ENCODE peak calls at places on chromosomes 12 and 14, in seven cellular contexts. J is CD8-positive, alpha-beta memory T cell; V is DND-41; A is osteoblast; I is breast epithelium; T is HCT116; H is naive thymus-derived CD4-positive, alpha-beta T cell. P is an unnamed sample.

GRCh38 chr12:122527478-122527944 is 462 bp downstream of the KNTC1 start:
- DNase-seq in J (peak; percentile 22), A (no peak), H (peak; percentile 31), T (no peak), I (no peak), V (peak; percentile 62), P (no peak)

GRCh38 chr12:5512585-5512970 is 80.7 kb downstream of the NTF3 start:
- DNase-seq in H (no peak), V (no peak), I (peak; percentile 7), T (no peak), A (no peak), J (no peak), P (no peak)

GRCh38 chr14:91837076-91837475 is 30.3 kb downstream of the TC2N start:
- DNase-seq in I (no peak), V (no peak), T (no peak), A (no peak), J (no peak), H (no peak), P (no peak)

GRCh38 chr14:44352212-44352611 is 154.9 kb downstream of the FSCB start:
- DNase-seq in I (no peak), T (no peak), A (no peak), J (no peak), V (no peak), H (no peak), P (no peak)

GRCh38 chr14:32724864-32725550 is 213.7 kb upstream of the NPAS3 start:
- DNase-seq in J (no peak), H (no peak), T (no peak), I (no peak), V (no peak), A (peak; percentile 61), P (no peak)

GRCh38 chr14:74135386-74135785 is 50.6 kb downstream of the LIN52 start:
- DNase-seq in J (no peak), V (no peak), H (no peak), I (no peak), T (no peak), A (no peak), P (no peak)

GRCh38 chr14:69612759-69613145 is 1.4 kb downstream of the SUSD6 start:
- DNase-seq in V (no peak), I (no peak), J (peak; percentile 16), H (no peak), T (peak; percentile 7), A (no peak), P (no peak)

GRCh38 chr14:31059152-31059924 is 33.2 kb upstream of the STRN3 start:
- DNase-seq in H (no peak), J (no peak), I (no peak), T (no peak), V (no peak), A (no peak), P (no peak)

GRCh38 chr14:98959958-98960616 is 311.9 kb downstream of the BCL11B start:
- DNase-seq in I (peak; percentile 53), V (no peak), A (no peak), T (no peak), H (no peak), J (no peak), P (no peak)

GRCh38 chr12:79926951-79927350 is 7.9 kb downstream of the PPP1R12A start:
- DNase-seq in I (no peak), J (no peak), T (no peak), A (no peak), V (no peak), H (no peak), P (no peak)

GRCh38 chr12:57401165-57401564 is 29.7 kb downstream of the R3HDM2 start:
- DNase-seq in A (no peak), V (no peak), J (no peak), I (no peak), H (no peak), T (no peak), P (no peak)

GRCh38 chr14:33964599-33965317 is 13.9 kb upstream of the EGLN3 start:
- DNase-seq in T (no peak), J (no peak), V (no peak), I (no peak), H (no peak), A (no peak), P (no peak)

GRCh38 chr12:45962553-45963325 is 27.6 kb downstream of the SCAF11 start:
- DNase-seq in T (no peak), I (no peak), H (no peak), V (no peak), A (no peak), J (no peak), P (no peak)

GRCh38 chr12:116592116-116592637 is 33.0 kb downstream of the MAP1LC3B2 start:
- DNase-seq in V (no peak), A (no peak), I (peak; percentile 81), H (no peak), J (no peak), T (no peak), P (no peak)

DNA sequence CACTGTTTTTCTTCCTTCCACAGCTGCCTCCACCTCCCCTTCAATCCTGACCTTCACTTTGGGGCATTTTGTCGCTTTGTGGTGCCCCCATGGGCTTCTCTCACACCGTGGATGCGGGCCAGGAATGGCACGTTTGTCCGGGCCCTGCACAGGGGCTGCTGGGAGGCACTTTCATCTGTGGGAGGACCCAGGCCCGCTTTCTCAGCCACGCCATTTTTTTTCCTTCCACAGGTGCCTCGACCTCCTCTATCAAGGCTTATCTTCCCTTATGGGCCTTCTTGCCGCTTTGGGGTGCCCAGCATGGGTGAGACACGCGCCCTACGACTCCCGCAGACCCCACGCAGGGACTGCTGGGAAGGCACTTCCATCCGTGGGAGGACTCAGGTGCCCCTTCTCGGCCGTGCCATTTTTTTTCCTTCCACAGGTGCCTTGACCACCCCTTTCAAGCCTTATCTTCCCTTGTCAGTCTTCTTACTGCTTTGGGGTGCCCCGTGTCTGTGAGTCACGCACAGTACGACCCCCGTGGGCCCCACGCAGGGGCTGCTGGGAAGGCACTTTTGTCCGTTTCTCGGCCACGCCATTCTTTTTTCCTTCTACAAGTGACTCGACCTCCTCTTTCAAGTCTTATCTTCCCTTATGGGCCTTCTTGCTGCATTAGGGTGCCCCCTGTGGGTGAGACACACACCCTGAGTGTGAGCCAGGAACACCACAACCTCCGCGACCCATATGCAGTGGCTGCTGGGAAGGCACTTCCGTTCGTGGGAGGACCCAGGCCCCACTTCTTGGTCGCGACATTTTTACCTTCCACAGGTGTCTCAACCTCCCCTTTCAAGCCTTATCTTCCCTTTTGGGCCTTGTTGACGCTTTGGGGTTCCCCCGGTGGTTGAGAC is 270.7 kb downstream of the ALG10 start:
- DNase-seq in V (no peak), T (no peak), H (no peak), A (no peak), J (no peak), I (no peak), P (peak; percentile 3)
- H3K9me3 ChIP-seq in V (peaks cover 56% of the 10 kb centered on the region), T (no peaks in the 10 kb centered on the region), H (no peaks in the 10 kb centered on the region), A (no peaks in the 10 kb centered on the region), J (no peaks in the 10 kb centered on the region), I (peaks cover 65% of the 10 kb centered on the region), P (no peaks in the 10 kb centered on the region)

DNA sequence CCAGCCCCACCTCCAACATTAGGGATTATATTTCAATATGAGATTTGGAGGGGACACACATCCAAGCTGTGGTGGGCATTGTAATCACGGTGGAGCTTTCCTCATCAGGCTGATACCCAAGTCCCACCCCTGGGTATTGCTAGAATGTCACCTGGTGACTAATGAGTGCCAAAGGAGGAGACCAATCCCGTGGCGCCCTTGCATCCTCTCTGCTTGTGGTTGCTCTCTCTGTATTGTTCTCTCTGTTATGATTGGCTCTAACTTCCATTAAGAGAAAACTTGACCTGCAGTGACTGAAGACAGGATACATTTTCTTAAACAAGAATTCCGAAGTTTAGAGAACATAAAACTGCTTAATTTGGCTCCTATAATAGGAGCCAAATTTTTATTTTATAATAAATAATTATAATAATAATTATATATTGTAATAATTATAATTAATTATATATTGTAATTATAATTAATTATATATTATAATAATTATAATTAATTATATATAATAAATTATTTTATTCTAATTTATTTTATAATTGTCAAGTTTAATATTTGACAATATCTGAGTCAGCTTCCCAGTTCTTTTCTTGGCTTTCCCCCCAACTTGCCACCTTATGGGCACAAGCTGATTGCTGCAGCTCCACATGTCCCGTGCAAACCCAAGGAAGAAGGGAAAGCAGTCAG is 420.1 kb downstream of the DIO2 start:
- DNase-seq in I (no peak), V (no peak), T (no peak), H (no peak), A (no peak), J (no peak), P (no peak)
- H3K9me3 ChIP-seq in I (no peaks in the 10 kb centered on the region), V (no peaks in the 10 kb centered on the region), T (peaks cover 8% of the 10 kb centered on the region), H (no peaks in the 10 kb centered on the region), A (no peaks in the 10 kb centered on the region), J (no peaks in the 10 kb centered on the region), P (no peaks in the 10 kb centered on the region)

GRCh38 chr12:132904718-132905328 is 17.4 kb upstream of the CHFR start:
- DNase-seq in T (no peak), H (peak; percentile 89), A (peak; percentile 88), V (no peak), J (peak; percentile 90), I (peak; percentile 38), P (peak; percentile 81)

GRCh38 chr12:132909030-132909368 is 21.6 kb upstream of the CHFR start:
- DNase-seq in A (no peak), H (no peak), T (no peak), J (no peak), I (no peak), V (no peak), P (no peak)

GRCh38 chr12:132907216-132907615 is 19.8 kb upstream of the CHFR start:
- DNase-seq in A (no peak), V (no peak), T (no peak), H (no peak), J (no peak), I (no peak), P (no peak)

DNA sequence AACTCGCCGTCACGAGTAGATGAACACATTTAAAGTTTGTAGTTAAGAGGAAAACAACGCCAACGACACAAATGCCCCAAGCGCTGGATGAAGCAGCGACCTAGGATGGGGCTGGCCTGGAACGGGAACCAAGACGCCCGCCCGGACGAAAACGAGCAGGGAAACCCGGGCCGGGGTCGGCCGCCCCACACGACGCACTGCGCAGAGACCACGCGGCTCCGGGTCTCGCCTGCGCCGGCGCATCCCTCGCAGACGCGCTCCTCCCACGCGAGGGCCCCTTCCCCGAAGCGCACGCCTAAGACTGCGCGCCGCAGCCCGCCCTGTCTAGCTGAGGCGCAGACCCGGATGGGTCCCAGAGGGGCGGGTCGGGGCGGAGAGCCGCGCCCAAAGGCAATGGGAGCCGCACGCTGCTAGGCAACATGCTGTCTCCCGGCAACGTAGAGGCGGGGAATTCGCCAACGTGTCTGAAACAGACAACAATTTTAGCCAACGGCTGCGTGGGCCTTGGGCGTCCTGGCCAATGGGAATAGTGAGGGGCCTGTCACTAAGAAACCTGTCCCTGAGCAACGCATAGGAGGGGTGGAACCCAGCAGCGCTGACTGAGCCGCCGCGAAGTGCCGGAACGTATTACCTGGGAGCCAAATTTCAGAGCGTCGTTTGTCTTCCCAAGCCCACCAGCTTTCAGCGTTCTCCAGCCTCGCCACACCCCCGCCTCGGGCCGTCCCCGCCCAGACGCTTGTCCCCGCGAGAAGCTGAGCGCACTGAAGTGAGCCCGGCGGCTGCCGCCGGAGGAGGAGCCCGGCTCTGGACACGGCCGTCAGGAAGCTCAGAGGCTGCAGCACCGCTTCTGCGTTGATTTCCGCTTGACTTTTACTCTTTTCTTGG is 21.0 kb upstream of the CHFR start:
- DNase-seq in A (peak; percentile 98), J (peak; percentile 97), V (peak; percentile 52), T (no peak), I (peak; percentile 96), H (peak; percentile 96), P (peak; percentile 91)
- H3K9me3 ChIP-seq in A (peaks cover 3% of the 10 kb centered on the region), J (peaks cover 1% of the 10 kb centered on the region), V (peaks cover 26% of the 10 kb centered on the region), T (peaks cover 9% of the 10 kb centered on the region), I (peaks cover 22% of the 10 kb centered on the region), H (no peaks in the 10 kb centered on the region), P (no peaks in the 10 kb centered on the region)

DNA sequence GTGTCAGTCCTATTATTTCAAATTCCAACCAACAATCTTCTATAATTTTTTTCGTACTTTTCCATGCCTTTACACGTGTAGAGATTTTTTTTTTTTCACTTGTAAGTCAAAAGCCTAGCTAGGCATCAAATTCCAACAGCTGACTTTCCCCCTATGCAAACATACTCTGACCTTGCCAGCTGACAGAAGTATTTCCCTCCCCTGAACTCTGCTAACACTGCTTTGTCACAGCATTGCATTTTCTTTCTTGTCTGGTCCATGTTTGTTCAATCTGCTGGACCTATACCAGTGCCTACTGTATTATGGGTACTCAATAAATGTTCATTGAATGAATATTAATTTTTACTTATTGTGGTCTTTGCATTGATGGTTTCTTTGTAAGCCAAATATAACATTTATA is 435.3 kb upstream of the GARIN6 start:
- DNase-seq in J (no peak), T (no peak), I (no peak), V (no peak), H (no peak), A (no peak), P (no peak)
- H3K9me3 ChIP-seq in J (no peaks in the 10 kb centered on the region), T (no peaks in the 10 kb centered on the region), I (peaks cover 11% of the 10 kb centered on the region), V (no peaks in the 10 kb centered on the region), H (no peaks in the 10 kb centered on the region), A (peaks cover 2% of the 10 kb centered on the region), P (no peaks in the 10 kb centered on the region)